ENCODE peak calls at places on chromosomes 16 and 17, in nine cellular contexts. G is nephron progenitor cell; B is activated CD8-positive, alpha-beta memory T cell treated with anti-CD3 and anti-CD28 coated beads, Interleukin-2, amount 50 U/mL, for 48 hours; R is NCI-H1092 treated with DMSO at 0.1 percent for 48 hours; L is activated naive CD8-positive, alpha-beta T cell treated with anti-CD3 and anti-CD28 coated beads for 36 hours; S is ascending aorta; F is heart left ventricle; C is neuronal stem cell; K is MV-4-11. X is an unnamed sample.

GRCh38 chr16:28180660-28181556 is 30.9 kb downstream of the XPO6 start:
- DNase-seq in G (no peak), B (no peak), R (no peak), L (no peak), S (no peak), F (no peak), C (no peak), K (peak; percentile 81), X (peak; percentile 44)

GRCh38 chr16:59905628-59906027 is 1171.5 kb upstream of the GOT2 start:
- DNase-seq in G (no peak), B (no peak), R (no peak), L (no peak), S (no peak), F (no peak), C (no peak), K (no peak), X (peak; percentile 18)

GRCh38 chr17:72592242-72592966 is 471.6 kb downstream of the SOX9 start:
- DNase-seq in G (peak; percentile 84), B (peak; percentile 81), R (peak; percentile 80), L (peak; percentile 52), S (no peak), F (peak; percentile 68), C (peak; percentile 81), K (no peak), X (peak; percentile 82)

GRCh38 chr17:67992541-67993152 is 3.6 kb downstream of the C17orf58 start:
- DNase-seq in G (no peak), B (no peak), R (peak; percentile 63), L (no peak), S (no peak), F (peak; percentile 29), C (peak; percentile 4), K (no peak), X (no peak)

GRCh38 chr17:28492352-28493310 is 13.5 kb upstream of the FOXN1 start:
- DNase-seq in G (no peak), B (no peak), R (no peak), L (no peak), S (no peak), F (no peak), C (no peak), K (peak; percentile 22), X (no peak)

GRCh38 chr16:53642094-53642493 is 61.6 kb downstream of the RPGRIP1L start:
- DNase-seq in G (no peak), B (no peak), R (no peak), L (no peak), S (no peak), F (no peak), C (no peak), K (no peak), X (peak; percentile 1)

GRCh38 chr17:43905985-43906852 is 1.1 kb downstream of the MPP2 start:
- DNase-seq in G (peak; percentile 75), B (no peak), R (peak; percentile 42), L (peak; percentile 53), S (peak; percentile 63), F (peak; percentile 86), C (peak; percentile 77), K (no peak), X (peak; percentile 40)

GRCh38 chr17:2058521-2059124 is 3.7 kb downstream of the HIC1 start:
- DNase-seq in G (peak; percentile 53), B (peak; percentile 91), R (no peak), L (peak; percentile 75), S (no peak), F (peak; percentile 83), C (no peak), K (peak; percentile 39), X (no peak)

GRCh38 chr17:64320613-64321553 is 57.8 kb upstream of the TEX2 start:
- DNase-seq in G (peak; percentile 56), B (peak; percentile 71), R (peak; percentile 80), L (peak; percentile 35), S (no peak), F (peak; percentile 59), C (peak; percentile 71), K (peak; percentile 70), X (peak; percentile 86)

GRCh38 chr16:51880776-51881175 is 666.2 kb downstream of the TOX3 start:
- DNase-seq in G (no peak), B (no peak), R (no peak), L (no peak), S (no peak), F (no peak), C (no peak), K (no peak), X (peak; percentile 57)

GRCh38 chr17:50425682-50426471 is at the start of gene ACSF2:
- DNase-seq in G (peak; percentile 79), B (peak; percentile 86), R (no peak), L (peak; percentile 79), S (peak; percentile 20), F (peak; percentile 84), C (peak; percentile 21), K (peak; percentile 24), X (peak; percentile 62)

GRCh38 chr17:78736526-78737079 is 45.5 kb downstream of the CYTH1 start:
- DNase-seq in G (no peak), B (no peak), R (no peak), L (peak; percentile 69), S (peak; percentile 47), F (peak; percentile 84), C (no peak), K (peak; percentile 70), X (no peak)

GRCh38 chr17:21177401-21177800 is 36.6 kb downstream of the TMEM11 start:
- DNase-seq in G (no peak), B (peak; percentile 39), R (no peak), L (no peak), S (no peak), F (no peak), C (no peak), K (no peak), X (no peak)

GRCh38 chr17:48052956-48053757 is 5.0 kb downstream of the NFE2L1 start:
- DNase-seq in G (peak; percentile 29), B (no peak), R (peak; percentile 66), L (no peak), S (peak; percentile 45), F (peak; percentile 93), C (no peak), K (no peak), X (peak; percentile 37)

GRCh38 chr16:57016301-57016700 is 26.9 kb downstream of the NLRC5 start:
- DNase-seq in G (no peak), B (no peak), R (no peak), L (no peak), S (no peak), F (no peak), C (no peak), K (no peak), X (no peak)

GRCh38 chr17:2693561-2694380 is 17.8 kb downstream of the CLUH start:
- DNase-seq in G (no peak), B (peak; percentile 54), R (no peak), L (no peak), S (no peak), F (peak; percentile 21), C (no peak), K (no peak), X (no peak)

X was measured in RPMI7951.